ENCODE peak calls at places on chromosomes 2 and 18, in five cellular contexts. One of them, this sample, is unnamed.

GRCh38 chr2:109595644-109596043 is 18.1 kb downstream of the SEPTIN10 start:
- DNase-seq in GF-D8: no peak
- DNase-seq in nephron progenitor cell: no peak
- DNase-seq in fibroblast of mammary gland: no peak
- DNase-seq in NCI-H774: no peak
- DNase-seq in this sample: no peak

GRCh38 chr2:138502253-138503086 is 900 bp downstream of the SPOPL start:
- DNase-seq in GF-D8: no peak
- DNase-seq in nephron progenitor cell: no peak
- DNase-seq in fibroblast of mammary gland: no peak
- DNase-seq in NCI-H774: no peak
- DNase-seq in this sample: no peak

GRCh38 chr2:60925994-60926750 is 44.8 kb downstream of the REL start:
- DNase-seq in GF-D8: no peak
- DNase-seq in nephron progenitor cell: no peak
- DNase-seq in fibroblast of mammary gland: no peak
- DNase-seq in NCI-H774: peak
- DNase-seq in this sample: peak

GRCh38 chr2:230665263-230665691 is 47.4 kb upstream of the CAB39 start:
- DNase-seq in GF-D8: peak
- DNase-seq in nephron progenitor cell: no peak
- DNase-seq in fibroblast of mammary gland: no peak
- DNase-seq in NCI-H774: no peak
- DNase-seq in this sample: no peak

GRCh38 chr2:206164261-206164862 is 4.7 kb downstream of the EEF1B2 start:
- DNase-seq in GF-D8: no peak
- DNase-seq in nephron progenitor cell: peak
- DNase-seq in fibroblast of mammary gland: peak
- DNase-seq in NCI-H774: peak
- DNase-seq in this sample: peak

GRCh38 chr2:159035790-159036411 is 67.5 kb downstream of the TANC1 start:
- DNase-seq in GF-D8: no peak
- DNase-seq in nephron progenitor cell: no peak
- DNase-seq in fibroblast of mammary gland: peak
- DNase-seq in NCI-H774: peak
- DNase-seq in this sample: peak

GRCh38 chr2:98895221-98895620 is 40.8 kb downstream of the CRACDL start:
- DNase-seq in GF-D8: no peak
- DNase-seq in nephron progenitor cell: no peak
- DNase-seq in fibroblast of mammary gland: no peak
- DNase-seq in NCI-H774: no peak
- DNase-seq in this sample: no peak

GRCh38 chr18:73827801-73828200 is 319.8 kb downstream of the FBXO15 start:
- DNase-seq in GF-D8: no peak
- DNase-seq in nephron progenitor cell: no peak
- DNase-seq in fibroblast of mammary gland: no peak
- DNase-seq in NCI-H774: no peak
- DNase-seq in this sample: peak

GRCh38 chr2:156333274-156333950 is 891 bp upstream of the NR4A2 start:
- DNase-seq in GF-D8: no peak
- DNase-seq in nephron progenitor cell: no peak
- DNase-seq in fibroblast of mammary gland: no peak
- DNase-seq in NCI-H774: no peak
- DNase-seq in this sample: peak

GRCh38 chr2:15170068-15170775 is 390.9 kb downstream of the NBAS start:
- DNase-seq in GF-D8: no peak
- DNase-seq in nephron progenitor cell: no peak
- DNase-seq in fibroblast of mammary gland: no peak
- DNase-seq in NCI-H774: no peak
- DNase-seq in this sample: no peak

GRCh38 chr2:181252248-181253148 is 204.7 kb upstream of the ITGA4 start:
- DNase-seq in GF-D8: no peak
- DNase-seq in nephron progenitor cell: no peak
- DNase-seq in fibroblast of mammary gland: no peak
- DNase-seq in NCI-H774: no peak
- DNase-seq in this sample: no peak

GRCh38 chr18:69326094-69326493 is 74.6 kb upstream of the DOK6 start:
- DNase-seq in GF-D8: no peak
- DNase-seq in nephron progenitor cell: no peak
- DNase-seq in fibroblast of mammary gland: no peak
- DNase-seq in NCI-H774: no peak
- DNase-seq in this sample: no peak

GRCh38 chr2:176283268-176283667 is 14.0 kb downstream of the MTX2 start:
- DNase-seq in GF-D8: no peak
- DNase-seq in nephron progenitor cell: no peak
- DNase-seq in fibroblast of mammary gland: peak
- DNase-seq in NCI-H774: no peak
- DNase-seq in this sample: no peak

GRCh38 chr18:32919799-32920198 is 147.0 kb upstream of the KLHL14 start:
- DNase-seq in GF-D8: no peak
- DNase-seq in nephron progenitor cell: peak
- DNase-seq in fibroblast of mammary gland: peak
- DNase-seq in NCI-H774: peak
- DNase-seq in this sample: peak

GRCh38 chr18:23992119-23992940 is 22.2 kb upstream of the TTC39C start:
- DNase-seq in GF-D8: no peak
- DNase-seq in nephron progenitor cell: no peak
- DNase-seq in fibroblast of mammary gland: no peak
- DNase-seq in NCI-H774: peak
- DNase-seq in this sample: peak

GRCh38 chr2:195574305-195574704 is 82.7 kb upstream of the SLC39A10 start:
- DNase-seq in GF-D8: no peak
- DNase-seq in nephron progenitor cell: no peak
- DNase-seq in fibroblast of mammary gland: no peak
- DNase-seq in NCI-H774: no peak
- DNase-seq in this sample: no peak

GRCh38 chr2:129810521-129810920 is 168.9 kb upstream of the RAB6C start:
- DNase-seq in GF-D8: no peak
- DNase-seq in nephron progenitor cell: no peak
- DNase-seq in fibroblast of mammary gland: no peak
- DNase-seq in NCI-H774: no peak
- DNase-seq in this sample: no peak

GRCh38 chr2:239688098-239688497 is 287.3 kb upstream of the HDAC4 start:
- DNase-seq in GF-D8: no peak
- DNase-seq in nephron progenitor cell: peak
- DNase-seq in fibroblast of mammary gland: no peak
- DNase-seq in NCI-H774: no peak
- DNase-seq in this sample: no peak

GRCh38 chr2:101403745-101404144 is 16.4 kb upstream of the CREG2 start:
- DNase-seq in GF-D8: no peak
- DNase-seq in nephron progenitor cell: no peak
- DNase-seq in fibroblast of mammary gland: no peak
- DNase-seq in NCI-H774: no peak
- DNase-seq in this sample: no peak

GRCh38 chr2:191866675-191867506 is 20.0 kb upstream of the CAVIN2 start:
- DNase-seq in GF-D8: no peak
- DNase-seq in nephron progenitor cell: no peak
- DNase-seq in fibroblast of mammary gland: peak
- DNase-seq in NCI-H774: no peak
- DNase-seq in this sample: peak

GRCh38 chr18:30583768-30584167 is 458.8 kb downstream of the DSC3 start:
- DNase-seq in GF-D8: no peak
- DNase-seq in nephron progenitor cell: no peak
- DNase-seq in fibroblast of mammary gland: no peak
- DNase-seq in NCI-H774: no peak
- DNase-seq in this sample: no peak

GRCh38 chr18:31098878-31099277 is 3.3 kb downstream of the DSC2 start:
- DNase-seq in GF-D8: no peak
- DNase-seq in nephron progenitor cell: no peak
- DNase-seq in fibroblast of mammary gland: no peak
- DNase-seq in NCI-H774: no peak
- DNase-seq in this sample: no peak

GRCh38 chr18:44895176-44895798 is 214.6 kb downstream of the SETBP1 start:
- DNase-seq in GF-D8: peak
- DNase-seq in nephron progenitor cell: no peak
- DNase-seq in fibroblast of mammary gland: peak
- DNase-seq in NCI-H774: peak
- DNase-seq in this sample: peak

GRCh38 chr2:64313311-64313710 is 140.7 kb upstream of the LGALSL start:
- DNase-seq in GF-D8: no peak
- DNase-seq in nephron progenitor cell: no peak
- DNase-seq in fibroblast of mammary gland: no peak
- DNase-seq in NCI-H774: no peak
- DNase-seq in this sample: no peak

GRCh38 chr2:68806511-68807109 is 64.6 kb downstream of the BMP10 start:
- DNase-seq in GF-D8: no peak
- DNase-seq in nephron progenitor cell: no peak
- DNase-seq in fibroblast of mammary gland: peak
- DNase-seq in NCI-H774: no peak
- DNase-seq in this sample: peak

GRCh38 chr2:75157435-75157834 is 41.9 kb downstream of the TACR1 start:
- DNase-seq in GF-D8: no peak
- DNase-seq in nephron progenitor cell: no peak
- DNase-seq in fibroblast of mammary gland: peak
- DNase-seq in NCI-H774: no peak
- DNase-seq in this sample: no peak

GRCh38 chr2:98445167-98445522 is 487 bp downstream of the INPP4A start:
- DNase-seq in GF-D8: no peak
- DNase-seq in nephron progenitor cell: no peak
- DNase-seq in fibroblast of mammary gland: no peak
- DNase-seq in NCI-H774: no peak
- DNase-seq in this sample: no peak

GRCh38 chr18:34729264-34729663 is 19.2 kb downstream of the DTNA start:
- DNase-seq in GF-D8: no peak
- DNase-seq in nephron progenitor cell: no peak
- DNase-seq in fibroblast of mammary gland: peak
- DNase-seq in NCI-H774: no peak
- DNase-seq in this sample: peak

GRCh38 chr2:161273038-161273760 is 35.0 kb upstream of the PSMD14 start:
- DNase-seq in GF-D8: no peak
- DNase-seq in nephron progenitor cell: peak
- DNase-seq in fibroblast of mammary gland: peak
- DNase-seq in NCI-H774: peak
- DNase-seq in this sample: peak

GRCh38 chr2:157246212-157247067 is 11.1 kb upstream of the GALNT5 start:
- DNase-seq in GF-D8: no peak
- DNase-seq in nephron progenitor cell: no peak
- DNase-seq in fibroblast of mammary gland: peak
- DNase-seq in NCI-H774: no peak
- DNase-seq in this sample: peak

GRCh38 chr2:234258562-234259141 is 208.2 kb downstream of the SPP2 start:
- DNase-seq in GF-D8: no peak
- DNase-seq in nephron progenitor cell: no peak
- DNase-seq in fibroblast of mammary gland: no peak
- DNase-seq in NCI-H774: no peak
- DNase-seq in this sample: peak

GRCh38 chr2:128622916-128623620 is 304.4 kb upstream of the HS6ST1 start:
- DNase-seq in GF-D8: no peak
- DNase-seq in nephron progenitor cell: no peak
- DNase-seq in fibroblast of mammary gland: no peak
- DNase-seq in NCI-H774: no peak
- DNase-seq in this sample: no peak

GRCh38 chr18:5970032-5970431 is 74.7 kb upstream of the TMEM200C start:
- DNase-seq in GF-D8: no peak
- DNase-seq in nephron progenitor cell: no peak
- DNase-seq in fibroblast of mammary gland: no peak
- DNase-seq in NCI-H774: no peak
- DNase-seq in this sample: no peak

GRCh38 chr2:96485751-96486643 is 19.2 kb downstream of the NEURL3 start:
- DNase-seq in GF-D8: no peak
- DNase-seq in nephron progenitor cell: no peak
- DNase-seq in fibroblast of mammary gland: peak
- DNase-seq in NCI-H774: peak
- DNase-seq in this sample: peak

This sample was measured in amniotic epithelial cell.